ENCODE peak calls at places on chromosome 9, in six cellular contexts. R is NB4; X is foreskin fibroblast; G is PC-9; B is effector memory CD4-positive, alpha-beta T cell; Y is adrenal gland. N is an unnamed sample.
A peak's percentile ranks its signal among the peaks of the same experiment; 100 is the strongest.

GRCh38 chr9:123544007-123544827 is 188.2 kb downstream of the CRB2 start:
- DNase-seq in G (peak; percentile 15), B (no peak), Y (peak; percentile 45), R (peak; percentile 46), X (peak; percentile 67), N (no peak)

GRCh38 chr9:16150938-16151650 is 598.3 kb downstream of the CCDC171 start:
- DNase-seq in X (no peak), B (no peak), Y (peak; percentile 26), G (no peak), R (peak; percentile 44), N (no peak)

GRCh38 chr9:34252016-34252415 is 73.2 kb downstream of the UBAP1 start:
- DNase-seq in G (no peak), R (no peak), X (peak; percentile 30), B (no peak), Y (peak; percentile 24), N (peak; percentile 61)

GRCh38 chr9:91151014-91151740 is 210.5 kb downstream of the AUH start:
- DNase-seq in Y (no peak), X (peak; percentile 93), G (no peak), R (peak; percentile 94), B (no peak), N (peak; percentile 93)

GRCh38 chr9:135150981-135151380 is 63.5 kb downstream of the OLFM1 start:
- DNase-seq in G (no peak), R (no peak), B (no peak), Y (no peak), X (no peak), N (no peak)

GRCh38 chr9:4292781-4293180 is 7.1 kb downstream of the GLIS3 start:
- DNase-seq in X (no peak), R (no peak), B (no peak), Y (no peak), G (no peak), N (no peak)

GRCh38 chr9:134490446-134490845 is 151.2 kb upstream of the COL5A1 start:
- DNase-seq in G (no peak), B (no peak), Y (no peak), X (no peak), R (no peak), N (no peak)

GRCh38 chr9:96550659-96551058 is 69.0 kb downstream of the CDC14B start:
- DNase-seq in X (no peak), R (no peak), G (no peak), Y (no peak), B (no peak), N (no peak)

GRCh38 chr9:134234001-134234660 is 69.8 kb upstream of the RNU6ATAC start:
- DNase-seq in B (no peak), Y (no peak), G (no peak), X (no peak), R (no peak), N (no peak)

GRCh38 chr9:137488906-137489305 is 29.8 kb upstream of the NSMF start:
- DNase-seq in R (no peak), X (no peak), B (no peak), G (no peak), Y (no peak), N (no peak)

GRCh38 chr9:36781532-36781931 is 208.8 kb downstream of the MELK start:
- DNase-seq in X (peak; percentile 22), R (no peak), G (peak; percentile 47), Y (peak; percentile 79), B (no peak), N (peak; percentile 1)

GRCh38 chr9:124894741-124895170 is 32.8 kb downstream of the ARPC5L start:
- DNase-seq in X (peak; percentile 72), R (peak; percentile 76), G (peak; percentile 21), B (no peak), Y (peak; percentile 45), N (no peak)

GRCh38 chr9:123637596-123637939 is 281.6 kb downstream of the CRB2 start:
- DNase-seq in G (no peak), B (no peak), X (peak; percentile 8), R (no peak), Y (no peak), N (peak; percentile 16)

GRCh38 chr9:124450931-124451661 is 845 bp downstream of the ADGRD2 start:
- DNase-seq in G (no peak), Y (no peak), R (no peak), X (no peak), B (no peak), N (no peak)

GRCh38 chr9:100426532-100427365 is at the start of gene MSANTD3:
- DNase-seq in G (peak; percentile 67), X (peak; percentile 84), R (peak; percentile 76), Y (peak; percentile 70), B (peak; percentile 34), N (no peak)

GRCh38 chr9:123434619-123435240 is 78.7 kb downstream of the CRB2 start:
- DNase-seq in G (no peak), X (no peak), B (no peak), R (no peak), Y (no peak), N (no peak)

GRCh38 chr9:134356496-134357470 is 30.5 kb downstream of the RXRA start:
- DNase-seq in B (no peak), R (peak; percentile 85), X (no peak), G (peak; percentile 95), Y (peak; percentile 76), N (no peak)

GRCh38 chr9:133103183-133103986 is 17.7 kb downstream of the RALGDS start:
- DNase-seq in B (no peak), G (peak; percentile 87), R (peak; percentile 46), X (peak; percentile 69), Y (peak; percentile 81), N (no peak)

GRCh38 chr9:35836595-35836994 is 7.6 kb downstream of the TMEM8B start:
- DNase-seq in G (no peak), Y (no peak), B (no peak), R (no peak), X (no peak), N (no peak)

GRCh38 chr9:125742657-125743056 is 4.5 kb upstream of the PBX3 start:
- DNase-seq in R (no peak), G (no peak), B (no peak), X (no peak), Y (no peak), N (no peak)

DNA sequence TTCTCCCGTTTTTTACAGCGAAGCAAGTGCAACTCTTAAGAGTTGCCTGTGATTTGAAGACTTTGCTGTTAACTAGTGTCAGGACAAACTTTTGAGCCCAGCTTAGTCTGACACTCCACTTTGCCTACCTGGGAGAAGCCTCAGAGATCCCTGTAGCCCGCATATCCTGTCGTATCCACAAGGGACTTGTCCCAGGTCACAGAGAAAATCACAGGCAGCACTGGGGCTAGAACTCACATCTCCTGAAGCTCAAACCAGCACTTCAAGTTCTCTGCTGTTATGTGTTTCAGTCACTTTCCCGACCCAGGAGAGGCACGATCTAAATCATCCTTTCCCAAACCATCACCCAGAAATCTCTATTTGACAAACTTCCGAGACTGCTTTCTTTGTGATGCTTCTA is 584.5 kb downstream of the ACTL7B start:
- DNase-seq in G (peak; percentile 7), B (no peak), X (no peak), Y (no peak), R (no peak), N (no peak)
- H3K4me3 ChIP-seq in G (peak overlapping the region; percentile 47), B (no peak overlapping the region), X (no peak overlapping the region), Y (no peak overlapping the region), R (no peak overlapping the region), N (no peak overlapping the region)

GRCh38 chr9:130425741-130426466 is 18.9 kb upstream of the ASS1 start:
- DNase-seq in X (no peak), G (no peak), R (no peak), B (no peak), Y (no peak), N (no peak)
- H3K4me3 ChIP-seq in X (no peak overlapping the region), G (no peak overlapping the region), R (no peak overlapping the region), B (no peak overlapping the region), Y (no peak overlapping the region), N (no peak overlapping the region)

GRCh38 chr9:21991039-21991959 is 2.9 kb downstream of the CDKN2A start:
- DNase-seq in R (no peak), X (peak; percentile 12), B (no peak), Y (no peak), G (no peak), N (no peak)
- H3K4me3 ChIP-seq in R (no peak overlapping the region), X (no peak overlapping the region), B (no peak overlapping the region), Y (no peak overlapping the region), G (peak overlapping the region; percentile 95), N (peak overlapping the region; percentile 3)

DNA sequence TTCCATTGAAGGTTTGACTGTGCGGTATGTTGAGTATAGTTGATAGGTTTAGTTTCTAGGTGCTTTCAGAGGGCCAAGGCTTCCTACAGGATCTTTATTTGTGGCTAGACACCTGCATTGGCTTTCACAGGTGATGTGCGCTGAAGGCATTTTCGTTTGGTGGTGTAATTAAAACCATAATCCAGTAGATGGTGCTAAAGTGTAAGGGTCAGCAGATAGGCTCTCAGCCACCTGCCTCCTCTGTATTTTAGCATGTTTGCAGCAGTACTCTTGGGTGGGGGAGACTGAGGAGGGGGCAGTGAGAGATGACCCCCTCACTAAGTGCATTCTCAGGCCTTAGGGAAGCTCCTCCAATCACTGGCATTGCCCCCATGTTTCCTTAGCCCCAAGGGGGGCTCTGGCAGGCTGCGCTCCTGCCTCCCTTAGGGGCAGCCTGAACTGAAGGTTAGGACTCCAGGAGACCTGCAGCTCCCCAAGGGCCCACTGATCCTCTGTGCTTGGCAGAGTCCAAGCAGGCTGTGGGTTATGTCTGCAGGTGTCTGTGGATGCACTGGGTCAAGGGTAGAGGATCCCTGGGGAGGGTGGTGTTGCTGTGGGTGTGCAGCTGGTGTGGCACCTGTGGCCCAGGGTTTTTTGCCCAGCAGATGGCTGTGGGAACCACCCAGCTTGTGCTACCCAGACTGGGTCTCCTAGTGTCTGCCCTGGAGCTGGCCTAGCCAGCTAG is 23.4 kb downstream of the CDK20 start:
- DNase-seq in X (peak; percentile 52), G (no peak), Y (no peak), B (no peak), R (peak; percentile 54), N (no peak)
- H3K4me3 ChIP-seq in X (no peak overlapping the region), G (no peak overlapping the region), Y (no peak overlapping the region), B (no peak overlapping the region), R (no peak overlapping the region), N (no peak overlapping the region)

DNA sequence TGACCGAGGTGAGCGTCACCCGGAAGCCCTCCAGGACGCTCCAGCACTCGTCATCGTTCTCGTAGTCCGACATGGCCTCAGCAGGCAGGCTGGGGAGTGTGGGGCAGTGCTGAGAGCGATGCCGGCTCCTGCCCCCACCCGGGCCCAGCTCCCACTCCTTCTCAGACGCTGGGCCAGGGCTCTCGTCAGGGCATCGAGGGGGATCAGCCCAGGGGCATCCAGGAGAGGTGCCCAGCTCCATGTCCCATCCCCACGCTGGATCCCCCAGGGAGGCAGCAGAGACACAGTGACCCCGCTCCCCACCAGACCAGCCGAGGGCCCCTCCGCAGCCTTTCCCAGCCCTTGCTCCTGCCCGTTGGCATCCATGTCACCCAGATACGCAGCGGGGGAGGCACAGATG is 1.5 kb downstream of the CARD9 start:
- DNase-seq in Y (no peak), X (no peak), B (no peak), R (no peak), G (no peak), N (no peak)
- H3K4me3 ChIP-seq in Y (no peak overlapping the region), X (no peak overlapping the region), B (no peak overlapping the region), R (peak overlapping the region; percentile 92), G (peak overlapping the region; percentile 38), N (no peak overlapping the region)

GRCh38 chr9:6073731-6074130 is 58.3 kb upstream of the RANBP6 start:
- DNase-seq in G (no peak), B (no peak), X (no peak), R (no peak), Y (no peak), N (no peak)

GRCh38 chr9:6080154-6080716 is 64.8 kb upstream of the RANBP6 start:
- DNase-seq in Y (peak; percentile 92), B (peak; percentile 43), R (peak; percentile 99), G (peak; percentile 84), X (peak; percentile 95), N (peak; percentile 68)

GRCh38 chr9:6076856-6077255 is 61.4 kb upstream of the RANBP6 start:
- DNase-seq in Y (no peak), R (no peak), G (no peak), X (no peak), B (no peak), N (no peak)

GRCh38 chr9:6078382-6079105 is 63.1 kb upstream of the RANBP6 start:
- DNase-seq in B (no peak), Y (no peak), X (no peak), G (no peak), R (no peak), N (no peak)

GRCh38 chr9:6079386-6079785 is 64.0 kb upstream of the RANBP6 start:
- DNase-seq in X (no peak), B (no peak), Y (no peak), G (no peak), R (no peak), N (no peak)
- H3K4me3 ChIP-seq in X (peak overlapping the region; percentile 55), B (no peak overlapping the region), Y (peak overlapping the region; percentile 56), G (peak overlapping the region; percentile 64), R (no peak overlapping the region), N (peak overlapping the region; percentile 48)